ENCODE peak calls at places on chromosome 3, in nine cellular contexts. S is mucosa of descending colon; Q is activated naive CD8-positive, alpha-beta T cell treated with anti-CD3 and anti-CD28 coated beads, Interleukin-2, amount 50 U/mL, for 24 hours; L is stimulated activated effector memory CD8-positive, alpha-beta T cell treated with anti-CD3 and anti-CD28 coated beads, Interleukin-12 subunit alpha, Interleukin-12 subunit beta, amount 100 ng/mL, for 72 hours; H is aorta; Z is SK-N-SH treated with all-trans-retinoic acid at 6 μM for 48 hours; V is HCT116; P is pancreas; U is stimulated activated naive CD8-positive, alpha-beta T cell treated with anti-CD3 and anti-CD28 coated beads, Interleukin-15, amount 100 ng/mL, for 72 hours. X is an unnamed sample.

GRCh38 chr3:116785226-116785625 is 75.6 kb downstream of the TUSC7 start:
- ATAC-seq in L (no peak), Z (no peak), Q (no peak), S (no peak), H (no peak), V (no peak), P (no peak), U (no peak), X (no peak)

GRCh38 chr3:112074616-112075497 is 11.3 kb upstream of the C3orf52 start:
- ATAC-seq in P (peak), H (no peak), L (peak), Q (peak), S (peak), Z (peak), V (peak), U (peak), X (peak)

GRCh38 chr3:50605901-50606326 is 5.7 kb downstream of the CISH start:
- ATAC-seq in Q (no peak), P (no peak), S (no peak), U (no peak), H (no peak), Z (no peak), L (no peak), V (no peak), X (no peak)

GRCh38 chr3:177463863-177464262 is 266.6 kb upstream of the TBL1XR1 start:
- ATAC-seq in Z (peak), P (no peak), V (no peak), S (no peak), H (no peak), Q (no peak), U (no peak), L (peak), X (peak)

GRCh38 chr3:186414735-186415419 is 52.8 kb upstream of the DGKG start:
- ATAC-seq in U (no peak), H (peak), V (no peak), Z (peak), S (peak), L (no peak), Q (no peak), P (peak), X (no peak)

GRCh38 chr3:57706462-57706861 is 13.6 kb upstream of the DENND6A start:
- ATAC-seq in V (no peak), U (no peak), Q (peak), P (no peak), H (no peak), L (peak), S (peak), Z (peak), X (peak)

GRCh38 chr3:14803981-14804834 is 14.6 kb upstream of the FGD5 start:
- ATAC-seq in Q (peak), U (peak), S (peak), V (peak), L (no peak), P (no peak), H (peak), Z (no peak), X (no peak)

GRCh38 chr3:151003024-151003771 is 30.7 kb upstream of the CLRN1 start:
- ATAC-seq in L (no peak), Z (no peak), V (peak), S (no peak), P (peak), U (no peak), Q (no peak), H (no peak), X (no peak)